ENCODE peak calls at places on chromosomes 1 and 21, in four cellular contexts. One of them, this sample, is unnamed.
A peak's percentile ranks its signal among the peaks of the same experiment; 100 is the strongest.

GRCh38 chr1:3662080-3662671 is 9.9 kb downstream of the TP73 start:
- DNase-seq in AG04450: no peak
- DNase-seq in cardiac fibroblast: no peak
- DNase-seq in 8988T: no peak
- DNase-seq in this sample: no peak

GRCh38 chr1:31936966-31937299 is 1.2 kb downstream of the PTP4A2 start:
- DNase-seq in AG04450: no peak
- DNase-seq in 8988T: no peak
- DNase-seq in cardiac fibroblast: no peak
- DNase-seq in this sample: no peak

GRCh38 chr1:150558761-150559626 is 9.8 kb downstream of the ADAMTSL4 start:
- DNase-seq in cardiac fibroblast: peak; percentile 55
- DNase-seq in 8988T: no peak
- DNase-seq in AG04450: no peak
- DNase-seq in this sample: peak; percentile 56

GRCh38 chr1:208189183-208189582 is 55.0 kb downstream of the PLXNA2 start:
- DNase-seq in cardiac fibroblast: no peak
- DNase-seq in AG04450: no peak
- DNase-seq in 8988T: no peak
- DNase-seq in this sample: no peak

GRCh38 chr21:35265170-35265877 is 216.2 kb upstream of the RUNX1 start:
- DNase-seq in cardiac fibroblast: peak; percentile 86
- DNase-seq in 8988T: no peak
- DNase-seq in AG04450: no peak
- DNase-seq in this sample: no peak

GRCh38 chr1:237814319-237814924 is 76.3 kb downstream of the ZP4 start:
- DNase-seq in AG04450: no peak
- DNase-seq in cardiac fibroblast: peak; percentile 11
- DNase-seq in 8988T: no peak
- DNase-seq in this sample: no peak

GRCh38 chr1:24336099-24336498 is 16.9 kb downstream of the GRHL3 start:
- DNase-seq in 8988T: no peak
- DNase-seq in AG04450: no peak
- DNase-seq in cardiac fibroblast: no peak
- DNase-seq in this sample: no peak

GRCh38 chr1:9589719-9590157 is 1.0 kb downstream of the TMEM201 start:
- DNase-seq in AG04450: no peak
- DNase-seq in cardiac fibroblast: peak; percentile 22
- DNase-seq in 8988T: no peak
- DNase-seq in this sample: no peak

GRCh38 chr1:196738730-196739129 is 35.9 kb upstream of the CFHR3 start:
- DNase-seq in AG04450: no peak
- DNase-seq in cardiac fibroblast: no peak
- DNase-seq in 8988T: no peak
- DNase-seq in this sample: no peak

GRCh38 chr1:214717323-214717722 is 114.3 kb downstream of the CENPF start:
- DNase-seq in 8988T: no peak
- DNase-seq in AG04450: no peak
- DNase-seq in cardiac fibroblast: no peak
- DNase-seq in this sample: no peak

GRCh38 chr1:172287207-172287606 is 133.3 kb upstream of the C1orf105 start:
- DNase-seq in cardiac fibroblast: peak; percentile 86
- DNase-seq in 8988T: no peak
- DNase-seq in AG04450: no peak
- DNase-seq in this sample: no peak

GRCh38 chr1:163528710-163529348 is 207.1 kb downstream of the NUF2 start:
- DNase-seq in 8988T: no peak
- DNase-seq in AG04450: no peak
- DNase-seq in cardiac fibroblast: peak; percentile 56
- DNase-seq in this sample: no peak

GRCh38 chr1:243313635-243314536 is 58.0 kb downstream of the SDCCAG8 start:
- DNase-seq in AG04450: no peak
- DNase-seq in 8988T: no peak
- DNase-seq in cardiac fibroblast: no peak
- DNase-seq in this sample: no peak

GRCh38 chr1:15722836-15723542 is 13.1 kb upstream of the SLC25A34 start:
- DNase-seq in AG04450: no peak
- DNase-seq in cardiac fibroblast: no peak
- DNase-seq in 8988T: no peak
- DNase-seq in this sample: no peak

GRCh38 chr1:214039394-214040018 is 51.7 kb downstream of the PROX1 start:
- DNase-seq in AG04450: no peak
- DNase-seq in 8988T: no peak
- DNase-seq in cardiac fibroblast: no peak
- DNase-seq in this sample: no peak

GRCh38 chr1:61490924-61491323 is 234.0 kb downstream of the TM2D1 start:
- DNase-seq in AG04450: no peak
- DNase-seq in cardiac fibroblast: no peak
- DNase-seq in 8988T: no peak
- DNase-seq in this sample: no peak

GRCh38 chr1:63821650-63822049 is 47.8 kb downstream of the ROR1 start:
- DNase-seq in cardiac fibroblast: peak; percentile 67
- DNase-seq in 8988T: no peak
- DNase-seq in AG04450: no peak
- DNase-seq in this sample: no peak

GRCh38 chr1:91700332-91700731 is 185.6 kb downstream of the TGFBR3 start:
- DNase-seq in AG04450: no peak
- DNase-seq in cardiac fibroblast: peak; percentile 90
- DNase-seq in 8988T: no peak
- DNase-seq in this sample: no peak

GRCh38 chr1:115084902-115085505 is 4.3 kb downstream of the TSPAN2 start:
- DNase-seq in 8988T: no peak
- DNase-seq in cardiac fibroblast: no peak
- DNase-seq in AG04450: no peak
- DNase-seq in this sample: no peak

This sample was measured in ecto neural progenitor cell.